ENCODE peak calls at places on chromosomes 4 and X, in eight cellular contexts. Z, X, T, N, Q, V, P and S are unnamed samples.

GRCh38 chrX:1493877-1494510 is 41.3 kb upstream of the ASMTL start:
- DNase-seq in V (no peak), P (no peak), X (no peak), N (no peak), Q (no peak), Z (no peak), T (no peak), S (no peak)

GRCh38 chrX:153621949-153622598 is 23.1 kb upstream of the CCNQ start:
- DNase-seq in Q (no peak), P (no peak), V (no peak), N (no peak), X (no peak), Z (no peak), T (no peak), S (no peak)

GRCh38 chr4:30860983-30861382 is 140.8 kb downstream of the PCDH7 start:
- DNase-seq in N (no peak), Z (no peak), V (no peak), Q (no peak), X (no peak), P (no peak), T (no peak), S (no peak)

GRCh38 chrX:71542411-71542810 is 9.5 kb downstream of the OGT start:
- DNase-seq in Q (no peak), P (no peak), T (no peak), Z (no peak), N (no peak), X (peak), V (no peak), S (no peak)

GRCh38 chrX:132505116-132505515 is 16.3 kb upstream of the MBNL3 start:
- DNase-seq in P (no peak), Z (no peak), V (no peak), X (peak), T (no peak), Q (no peak), N (no peak), S (no peak)

GRCh38 chr4:155609455-155610059 is 57.1 kb upstream of the GUCY1A1 start:
- DNase-seq in Q (no peak), X (no peak), Z (no peak), V (no peak), P (no peak), N (no peak), T (no peak), S (no peak)

GRCh38 chr4:7862561-7863200 is 77.0 kb downstream of the AFAP1 start:
- DNase-seq in Z (no peak), P (no peak), N (no peak), T (no peak), Q (no peak), V (no peak), X (no peak), S (no peak)

GRCh38 chrX:129875669-129876068 is 30.3 kb upstream of the UTP14A start:
- DNase-seq in T (no peak), Z (no peak), X (peak), P (no peak), V (no peak), Q (no peak), N (no peak), S (no peak)

GRCh38 chrX:96372313-96373046 is 312.2 kb upstream of the DIAPH2 start:
- DNase-seq in Z (no peak), T (peak), V (peak), N (no peak), Q (no peak), P (no peak), X (peak), S (no peak)

GRCh38 chrX:9352243-9352642 is 112.6 kb upstream of the TBL1X start:
- DNase-seq in V (no peak), Z (no peak), Q (no peak), P (no peak), X (no peak), N (no peak), T (peak), S (no peak)

GRCh38 chr4:8102831-8103230 is 55.8 kb downstream of the ABLIM2 start:
- DNase-seq in Z (no peak), N (no peak), V (no peak), T (no peak), X (no peak), P (no peak), Q (peak), S (no peak)

GRCh38 chr4:166335256-166335938 is 462.4 kb downstream of the TLL1 start:
- DNase-seq in Q (no peak), V (no peak), Z (no peak), X (no peak), N (no peak), T (no peak), P (no peak), S (no peak)

GRCh38 chrX:129019412-129019811 is 503.9 kb downstream of the SMARCA1 start:
- DNase-seq in N (no peak), P (no peak), X (no peak), T (no peak), Z (no peak), V (no peak), Q (no peak), S (no peak)

GRCh38 chr4:10075158-10075863 is 41.3 kb downstream of the WDR1 start:
- DNase-seq in V (no peak), Z (no peak), T (no peak), X (peak), Q (no peak), P (no peak), N (no peak), S (no peak)

GRCh38 chr4:47882228-47882627 is 32.2 kb downstream of the NFXL1 start:
- DNase-seq in N (no peak), Z (no peak), Q (no peak), V (no peak), X (peak), P (no peak), T (no peak), S (no peak)

GRCh38 chr4:98101988-98102387 is 41.3 kb downstream of the STPG2 start:
- DNase-seq in P (no peak), T (no peak), Z (no peak), N (no peak), Q (no peak), V (no peak), X (no peak), S (no peak)

GRCh38 chr4:57424231-57424897 is 314.2 kb upstream of the IGFBP7 start:
- DNase-seq in P (no peak), X (peak), N (no peak), Z (peak), T (no peak), V (no peak), Q (no peak), S (no peak)

GRCh38 chr4:159506801-159507517 is 404.1 kb downstream of the RAPGEF2 start:
- DNase-seq in Q (no peak), X (no peak), Z (no peak), V (no peak), N (no peak), T (no peak), P (no peak), S (no peak)

GRCh38 chr4:118682928-118683327 is 2.3 kb upstream of the METTL14 start:
- DNase-seq in Q (no peak), P (no peak), Z (no peak), N (no peak), X (peak), V (peak), T (no peak), S (peak)

GRCh38 chr4:87920478-87920877 is 55.0 kb upstream of the SPP1 start:
- DNase-seq in T (no peak), Z (no peak), X (no peak), N (no peak), V (no peak), P (no peak), Q (no peak), S (no peak)

GRCh38 chrX:10178866-10179463 is 22.2 kb downstream of the CLCN4 start:
- DNase-seq in T (no peak), Q (no peak), Z (no peak), V (no peak), N (no peak), X (no peak), P (no peak), S (no peak)

GRCh38 chr4:152308925-152309324 is 227.0 kb downstream of the FBXW7 start:
- DNase-seq in X (no peak), Z (no peak), T (no peak), P (no peak), Q (no peak), N (peak), V (no peak), S (peak)

GRCh38 chr4:95637047-95637600 is 88.4 kb upstream of the UNC5C start:
- DNase-seq in X (peak), P (no peak), N (no peak), T (no peak), Z (no peak), V (peak), Q (no peak), S (no peak)